ENCODE peak calls at places on chromosomes 6 and 20, in ten cellular contexts. P, N, O, C, I, H, T, X, R and L are unnamed samples.

GRCh38 chr6:17600527-17601388 is 656 bp downstream of the FAM8A1 start:
- DNase-seq in P (peak), N (peak), O (peak), C (peak), I (no peak), H (peak), T (no peak), X (peak), R (peak), L (peak)

GRCh38 chr6:99036672-99037071 is 88.9 kb upstream of the FBXL4 start:
- DNase-seq in P (no peak), N (no peak), O (no peak), C (no peak), I (no peak), H (no peak), T (no peak), X (no peak), R (no peak), L (no peak)

GRCh38 chr20:47865912-47866311 is 80.6 kb upstream of the SULF2 start:
- DNase-seq in P (no peak), N (no peak), O (no peak), C (no peak), I (no peak), H (no peak), T (no peak), X (no peak), R (no peak), L (no peak)

GRCh38 chr6:105598264-105598663 is 195.4 kb upstream of the PREP start:
- DNase-seq in P (no peak), N (no peak), O (no peak), C (no peak), I (no peak), H (no peak), T (no peak), X (no peak), R (no peak), L (no peak)

GRCh38 chr6:56278186-56278585 is 30.8 kb upstream of the COL21A1 start:
- DNase-seq in P (no peak), N (peak), O (no peak), C (no peak), I (peak), H (no peak), T (no peak), X (peak), R (no peak), L (no peak)

GRCh38 chr20:63974402-63975200 is 4.8 kb downstream of the SAMD10 start:
- DNase-seq in P (peak), N (peak), O (no peak), C (no peak), I (no peak), H (no peak), T (no peak), X (no peak), R (peak), L (no peak)

GRCh38 chr20:45629496-45630100 is at the start of gene WFDC10A:
- DNase-seq in P (no peak), N (no peak), O (peak), C (peak), I (peak), H (peak), T (no peak), X (peak), R (peak), L (peak)

GRCh38 chr6:123953920-123954319 is 150.3 kb downstream of the NKAIN2 start:
- DNase-seq in P (no peak), N (no peak), O (no peak), C (no peak), I (no peak), H (no peak), T (no peak), X (no peak), R (no peak), L (no peak)

GRCh38 chr6:124854338-124854922 is 107.8 kb upstream of the RNF217 start:
- DNase-seq in P (no peak), N (peak), O (no peak), C (no peak), I (no peak), H (no peak), T (no peak), X (no peak), R (peak), L (no peak)

GRCh38 chr6:150409576-150410066 is 40.8 kb downstream of the IYD start:
- DNase-seq in P (peak), N (peak), O (no peak), C (no peak), I (no peak), H (no peak), T (no peak), X (no peak), R (peak), L (no peak)

GRCh38 chr6:116483616-116484015 is 22.4 kb downstream of the CALHM6 start:
- DNase-seq in P (no peak), N (no peak), O (no peak), C (no peak), I (no peak), H (no peak), T (no peak), X (no peak), R (no peak), L (no peak)

GRCh38 chr6:117264487-117265424 is 602 bp upstream of the VGLL2 start:
- DNase-seq in P (no peak), N (no peak), O (peak), C (no peak), I (no peak), H (no peak), T (no peak), X (peak), R (no peak), L (peak)

GRCh38 chr20:50138479-50139393 is 14.8 kb downstream of the PEDS1 start:
- DNase-seq in P (no peak), N (no peak), O (no peak), C (no peak), I (no peak), H (no peak), T (no peak), X (peak), R (no peak), L (peak)

GRCh38 chr6:71478834-71479541 is 190.4 kb downstream of the OGFRL1 start:
- DNase-seq in P (no peak), N (no peak), O (peak), C (no peak), I (peak), H (no peak), T (peak), X (peak), R (no peak), L (no peak)

GRCh38 chr6:116101298-116101718 is 655 bp downstream of the NT5DC1 start:
- DNase-seq in P (no peak), N (no peak), O (no peak), C (no peak), I (no peak), H (no peak), T (no peak), X (no peak), R (no peak), L (no peak)

GRCh38 chr6:138592698-138593097 is 93.4 kb upstream of the NHSL1 start:
- DNase-seq in P (no peak), N (no peak), O (no peak), C (peak), I (no peak), H (no peak), T (no peak), X (no peak), R (no peak), L (no peak)

GRCh38 chr6:33856034-33856590 is 52.3 kb upstream of the MLN start:
- DNase-seq in P (no peak), N (no peak), O (no peak), C (no peak), I (no peak), H (no peak), T (no peak), X (no peak), R (no peak), L (no peak)

GRCh38 chr6:161844804-161845203 is 570.9 kb upstream of the AGPAT4 start:
- DNase-seq in P (no peak), N (no peak), O (no peak), C (no peak), I (no peak), H (no peak), T (no peak), X (no peak), R (no peak), L (no peak)